ENCODE peak calls at places on chromosomes 16 and 17, in ten cellular contexts. One of them, this sample, is unnamed.

GRCh38 chr16:69662901-69663300 is 63.5 kb downstream of the NQO1 start:
- DNase-seq in pancreas: no peak
- DNase-seq in brain microvascular endothelial cell: no peak
- DNase-seq in neural progenitor cell: no peak
- DNase-seq in adrenal gland: no peak
- DNase-seq in lower lobe of right lung: no peak
- DNase-seq in body of pancreas: no peak
- DNase-seq in HCT116: no peak
- DNase-seq in tibial artery: no peak
- DNase-seq in cardiac muscle cell: no peak
- DNase-seq in this sample: no peak

GRCh38 chr17:40194821-40195220 is 17.6 kb downstream of the RAPGEFL1 start:
- DNase-seq in neural progenitor cell: no peak
- DNase-seq in cardiac muscle cell: no peak
- DNase-seq in adrenal gland: no peak
- DNase-seq in tibial artery: no peak
- DNase-seq in body of pancreas: no peak
- DNase-seq in brain microvascular endothelial cell: no peak
- DNase-seq in HCT116: no peak
- DNase-seq in pancreas: no peak
- DNase-seq in lower lobe of right lung: no peak
- DNase-seq in this sample: no peak

GRCh38 chr17:27319536-27320221 is 25.8 kb downstream of the WSB1 start:
- DNase-seq in adrenal gland: peak; percentile 88
- DNase-seq in lower lobe of right lung: peak; percentile 77
- DNase-seq in brain microvascular endothelial cell: no peak
- DNase-seq in pancreas: peak; percentile 83
- DNase-seq in body of pancreas: peak; percentile 89
- DNase-seq in HCT116: no peak
- DNase-seq in cardiac muscle cell: peak; percentile 26
- DNase-seq in neural progenitor cell: no peak
- DNase-seq in tibial artery: peak; percentile 76
- DNase-seq in this sample: no peak

GRCh38 chr17:55683554-55684315 is 38.9 kb downstream of the TMEM100 start:
- DNase-seq in brain microvascular endothelial cell: no peak
- DNase-seq in cardiac muscle cell: no peak
- DNase-seq in body of pancreas: no peak
- DNase-seq in HCT116: no peak
- DNase-seq in neural progenitor cell: no peak
- DNase-seq in adrenal gland: no peak
- DNase-seq in pancreas: no peak
- DNase-seq in tibial artery: no peak
- DNase-seq in lower lobe of right lung: no peak
- DNase-seq in this sample: no peak

GRCh38 chr17:3969963-3970362 is 5.7 kb upstream of the ATP2A3 start:
- DNase-seq in pancreas: peak; percentile 5
- DNase-seq in adrenal gland: no peak
- DNase-seq in cardiac muscle cell: no peak
- DNase-seq in HCT116: no peak
- DNase-seq in brain microvascular endothelial cell: no peak
- DNase-seq in tibial artery: no peak
- DNase-seq in lower lobe of right lung: no peak
- DNase-seq in body of pancreas: no peak
- DNase-seq in neural progenitor cell: no peak
- DNase-seq in this sample: no peak

GRCh38 chr16:10083301-10083700 is 98.9 kb downstream of the GRIN2A start:
- DNase-seq in adrenal gland: no peak
- DNase-seq in cardiac muscle cell: no peak
- DNase-seq in tibial artery: no peak
- DNase-seq in brain microvascular endothelial cell: no peak
- DNase-seq in pancreas: no peak
- DNase-seq in body of pancreas: no peak
- DNase-seq in neural progenitor cell: no peak
- DNase-seq in lower lobe of right lung: no peak
- DNase-seq in HCT116: no peak
- DNase-seq in this sample: no peak

GRCh38 chr17:31919802-31920525 is 16.8 kb upstream of the SUZ12 start:
- DNase-seq in brain microvascular endothelial cell: no peak
- DNase-seq in lower lobe of right lung: no peak
- DNase-seq in body of pancreas: no peak
- DNase-seq in neural progenitor cell: no peak
- DNase-seq in pancreas: no peak
- DNase-seq in tibial artery: no peak
- DNase-seq in adrenal gland: peak; percentile 27
- DNase-seq in cardiac muscle cell: no peak
- DNase-seq in HCT116: no peak
- DNase-seq in this sample: no peak

GRCh38 chr16:11312718-11313492 is 31.8 kb upstream of the PRM1 start:
- DNase-seq in lower lobe of right lung: no peak
- DNase-seq in brain microvascular endothelial cell: peak; percentile 23
- DNase-seq in tibial artery: no peak
- DNase-seq in cardiac muscle cell: no peak
- DNase-seq in pancreas: no peak
- DNase-seq in body of pancreas: peak; percentile 58
- DNase-seq in neural progenitor cell: no peak
- DNase-seq in adrenal gland: no peak
- DNase-seq in HCT116: peak; percentile 40
- DNase-seq in this sample: no peak

GRCh38 chr16:29820271-29820701 is at the start of gene MVP:
- DNase-seq in lower lobe of right lung: peak; percentile 84
- DNase-seq in neural progenitor cell: no peak
- DNase-seq in HCT116: no peak
- DNase-seq in pancreas: peak; percentile 87
- DNase-seq in body of pancreas: peak; percentile 83
- DNase-seq in cardiac muscle cell: no peak
- DNase-seq in tibial artery: peak; percentile 80
- DNase-seq in adrenal gland: peak; percentile 85
- DNase-seq in brain microvascular endothelial cell: peak; percentile 32
- DNase-seq in this sample: peak; percentile 57

GRCh38 chr16:15948532-15949209 is 745 bp upstream of the ABCC1 start:
- DNase-seq in neural progenitor cell: no peak
- DNase-seq in pancreas: no peak
- DNase-seq in cardiac muscle cell: no peak
- DNase-seq in brain microvascular endothelial cell: no peak
- DNase-seq in body of pancreas: no peak
- DNase-seq in tibial artery: no peak
- DNase-seq in HCT116: no peak
- DNase-seq in lower lobe of right lung: no peak
- DNase-seq in adrenal gland: no peak
- DNase-seq in this sample: no peak

GRCh38 chr16:27083861-27084261 is 17.1 kb downstream of the C16orf82 start:
- DNase-seq in tibial artery: no peak
- DNase-seq in neural progenitor cell: peak; percentile 77
- DNase-seq in cardiac muscle cell: peak; percentile 23
- DNase-seq in body of pancreas: no peak
- DNase-seq in HCT116: no peak
- DNase-seq in brain microvascular endothelial cell: no peak
- DNase-seq in adrenal gland: no peak
- DNase-seq in pancreas: no peak
- DNase-seq in lower lobe of right lung: no peak
- DNase-seq in this sample: peak; percentile 50

GRCh38 chr17:63949576-63950250 is 17.6 kb upstream of the CD79B start:
- DNase-seq in neural progenitor cell: no peak
- DNase-seq in body of pancreas: no peak
- DNase-seq in pancreas: peak; percentile 66
- DNase-seq in brain microvascular endothelial cell: no peak
- DNase-seq in adrenal gland: no peak
- DNase-seq in cardiac muscle cell: no peak
- DNase-seq in HCT116: no peak
- DNase-seq in tibial artery: no peak
- DNase-seq in lower lobe of right lung: no peak
- DNase-seq in this sample: no peak

GRCh38 chr17:63947711-63948330 is 15.7 kb upstream of the CD79B start:
- DNase-seq in lower lobe of right lung: no peak
- DNase-seq in adrenal gland: no peak
- DNase-seq in cardiac muscle cell: no peak
- DNase-seq in HCT116: no peak
- DNase-seq in brain microvascular endothelial cell: no peak
- DNase-seq in body of pancreas: no peak
- DNase-seq in pancreas: peak; percentile 69
- DNase-seq in neural progenitor cell: no peak
- DNase-seq in tibial artery: no peak
- DNase-seq in this sample: no peak

GRCh38 chr17:63945851-63946439 is 13.8 kb upstream of the CD79B start:
- DNase-seq in lower lobe of right lung: no peak
- DNase-seq in tibial artery: no peak
- DNase-seq in adrenal gland: no peak
- DNase-seq in neural progenitor cell: no peak
- DNase-seq in brain microvascular endothelial cell: no peak
- DNase-seq in cardiac muscle cell: no peak
- DNase-seq in HCT116: no peak
- DNase-seq in pancreas: peak; percentile 42
- DNase-seq in body of pancreas: no peak
- DNase-seq in this sample: no peak

GRCh38 chr17:63946440-63947363 is 14.6 kb upstream of the CD79B start:
- DNase-seq in cardiac muscle cell: peak; percentile 75
- DNase-seq in brain microvascular endothelial cell: peak; percentile 4
- DNase-seq in tibial artery: no peak
- DNase-seq in lower lobe of right lung: peak; percentile 65
- DNase-seq in HCT116: peak; percentile 22
- DNase-seq in neural progenitor cell: peak; percentile 78
- DNase-seq in body of pancreas: peak; percentile 46
- DNase-seq in pancreas: peak; percentile 60
- DNase-seq in adrenal gland: peak; percentile 65
- DNase-seq in this sample: peak; percentile 70

GRCh38 chr17:63948521-63948920 is 16.4 kb upstream of the CD79B start:
- DNase-seq in body of pancreas: no peak
- DNase-seq in tibial artery: no peak
- DNase-seq in pancreas: peak; percentile 47
- DNase-seq in neural progenitor cell: no peak
- DNase-seq in cardiac muscle cell: no peak
- DNase-seq in adrenal gland: no peak
- DNase-seq in HCT116: no peak
- DNase-seq in lower lobe of right lung: no peak
- DNase-seq in brain microvascular endothelial cell: no peak
- DNase-seq in this sample: no peak
- TF ChIP-seq CTCF in body of pancreas: no peak
- TF ChIP-seq CTCF in tibial artery: no peak
- TF ChIP-seq CTCF in pancreas: no peak
- TF ChIP-seq CTCF in neural progenitor cell: no peak
- TF ChIP-seq CTCF in cardiac muscle cell: no peak
- TF ChIP-seq CTCF in adrenal gland: no peak
- TF ChIP-seq CTCF in HCT116: no peak
- TF ChIP-seq CTCF in lower lobe of right lung: no peak
- TF ChIP-seq CTCF in brain microvascular endothelial cell: no peak
- TF ChIP-seq CTCF in this sample: no peak

GRCh38 chr17:2263183-2263954 is 40.2 kb downstream of the SMG6 start:
- DNase-seq in lower lobe of right lung: no peak
- DNase-seq in cardiac muscle cell: no peak
- DNase-seq in body of pancreas: no peak
- DNase-seq in brain microvascular endothelial cell: no peak
- DNase-seq in adrenal gland: no peak
- DNase-seq in neural progenitor cell: no peak
- DNase-seq in pancreas: no peak
- DNase-seq in HCT116: no peak
- DNase-seq in tibial artery: no peak
- DNase-seq in this sample: no peak
- TF ChIP-seq CTCF in lower lobe of right lung: no peak
- TF ChIP-seq CTCF in cardiac muscle cell: no peak
- TF ChIP-seq CTCF in body of pancreas: no peak
- TF ChIP-seq CTCF in brain microvascular endothelial cell: no peak
- TF ChIP-seq CTCF in adrenal gland: no peak
- TF ChIP-seq CTCF in neural progenitor cell: no peak
- TF ChIP-seq CTCF in pancreas: no peak
- TF ChIP-seq CTCF in HCT116: no peak
- TF ChIP-seq CTCF in tibial artery: no peak
- TF ChIP-seq CTCF in this sample: no peak

GRCh38 chr17:82098169-82098938 is at the start of gene FASN:
- DNase-seq in cardiac muscle cell: peak; percentile 98
- DNase-seq in pancreas: peak; percentile 97
- DNase-seq in HCT116: peak; percentile 91
- DNase-seq in lower lobe of right lung: peak; percentile 96
- DNase-seq in body of pancreas: peak; percentile 94
- DNase-seq in tibial artery: peak; percentile 93
- DNase-seq in neural progenitor cell: peak; percentile 99
- DNase-seq in brain microvascular endothelial cell: peak; percentile 89
- DNase-seq in adrenal gland: peak; percentile 97
- DNase-seq in this sample: peak; percentile 97
- TF ChIP-seq CTCF in cardiac muscle cell: peak; percentile 32
- TF ChIP-seq CTCF in pancreas: peak; percentile 16
- TF ChIP-seq CTCF in HCT116: no peak
- TF ChIP-seq CTCF in lower lobe of right lung: peak; percentile 44
- TF ChIP-seq CTCF in body of pancreas: no peak
- TF ChIP-seq CTCF in tibial artery: peak; percentile 46
- TF ChIP-seq CTCF in neural progenitor cell: peak; percentile 55
- TF ChIP-seq CTCF in brain microvascular endothelial cell: peak; percentile 53
- TF ChIP-seq CTCF in adrenal gland: no peak
- TF ChIP-seq CTCF in this sample: peak; percentile 27

GRCh38 chr16:82062645-82063058 is 27.6 kb downstream of the HSD17B2 start:
- DNase-seq in HCT116: no peak
- DNase-seq in neural progenitor cell: no peak
- DNase-seq in pancreas: no peak
- DNase-seq in cardiac muscle cell: no peak
- DNase-seq in body of pancreas: no peak
- DNase-seq in lower lobe of right lung: peak; percentile 54
- DNase-seq in tibial artery: no peak
- DNase-seq in brain microvascular endothelial cell: no peak
- DNase-seq in adrenal gland: no peak
- DNase-seq in this sample: no peak

GRCh38 chr16:82059983-82060421 is 24.9 kb downstream of the HSD17B2 start:
- DNase-seq in tibial artery: no peak
- DNase-seq in brain microvascular endothelial cell: no peak
- DNase-seq in HCT116: no peak
- DNase-seq in cardiac muscle cell: no peak
- DNase-seq in adrenal gland: no peak
- DNase-seq in pancreas: no peak
- DNase-seq in neural progenitor cell: no peak
- DNase-seq in body of pancreas: no peak
- DNase-seq in lower lobe of right lung: no peak
- DNase-seq in this sample: no peak

GRCh38 chr16:82061861-82062525 is 26.9 kb downstream of the HSD17B2 start:
- DNase-seq in brain microvascular endothelial cell: peak; percentile 24
- DNase-seq in HCT116: peak; percentile 64
- DNase-seq in pancreas: no peak
- DNase-seq in neural progenitor cell: peak; percentile 45
- DNase-seq in lower lobe of right lung: no peak
- DNase-seq in cardiac muscle cell: peak; percentile 10
- DNase-seq in body of pancreas: no peak
- DNase-seq in tibial artery: no peak
- DNase-seq in adrenal gland: no peak
- DNase-seq in this sample: no peak

GRCh38 chr16:82067042-82067809 is 32.2 kb downstream of the HSD17B2 start:
- DNase-seq in pancreas: no peak
- DNase-seq in brain microvascular endothelial cell: no peak
- DNase-seq in HCT116: no peak
- DNase-seq in cardiac muscle cell: no peak
- DNase-seq in adrenal gland: no peak
- DNase-seq in body of pancreas: no peak
- DNase-seq in tibial artery: no peak
- DNase-seq in lower lobe of right lung: no peak
- DNase-seq in neural progenitor cell: no peak
- DNase-seq in this sample: no peak

GRCh38 chr16:82063456-82064082 is 28.5 kb downstream of the HSD17B2 start:
- DNase-seq in pancreas: no peak
- DNase-seq in lower lobe of right lung: no peak
- DNase-seq in body of pancreas: no peak
- DNase-seq in brain microvascular endothelial cell: no peak
- DNase-seq in adrenal gland: no peak
- DNase-seq in HCT116: no peak
- DNase-seq in cardiac muscle cell: no peak
- DNase-seq in tibial artery: no peak
- DNase-seq in neural progenitor cell: no peak
- DNase-seq in this sample: no peak
- TF ChIP-seq CTCF in pancreas: no peak
- TF ChIP-seq CTCF in lower lobe of right lung: no peak
- TF ChIP-seq CTCF in body of pancreas: no peak
- TF ChIP-seq CTCF in brain microvascular endothelial cell: no peak
- TF ChIP-seq CTCF in adrenal gland: no peak
- TF ChIP-seq CTCF in HCT116: no peak
- TF ChIP-seq CTCF in cardiac muscle cell: no peak
- TF ChIP-seq CTCF in tibial artery: no peak
- TF ChIP-seq CTCF in neural progenitor cell: no peak
- TF ChIP-seq CTCF in this sample: no peak

This sample was measured in glutamatergic neuron.